ENCODE peak calls at places on chromosomes 3 and 15, in four cellular contexts. K is A549; Y is NCI-H82; D is stimulated activated CD8-positive, alpha-beta memory T cell treated with anti-CD3 and anti-CD28 coated beads, Interleukin-7, amount 100 ng/mL, for 24 hours. O is an unnamed sample.

GRCh38 chr15:25684521-25685215 is 178.5 kb downstream of the ATP10A start:
- DNase-seq in K (no peak), Y (no peak), D (no peak), O (no peak)

GRCh38 chr15:74278269-74278668 is 42.1 kb downstream of the CCDC33 start:
- DNase-seq in K (no peak), Y (no peak), D (no peak), O (no peak)

GRCh38 chr3:195717416-195717815 is 3.4 kb upstream of the MUC20 start:
- DNase-seq in K (no peak), Y (no peak), D (no peak), O (no peak)

GRCh38 chr15:64032327-64032726 is 14.0 kb downstream of the DAPK2 start:
- DNase-seq in K (no peak), Y (no peak), D (no peak), O (no peak)

GRCh38 chr3:184259878-184260570 is 1.3 kb downstream of the CAMK2N2 start:
- DNase-seq in K (peak; percentile 62), Y (peak; percentile 71), D (no peak), O (peak; percentile 97)

GRCh38 chr3:114452176-114452744 is 158.4 kb downstream of the TIGIT start:
- DNase-seq in K (no peak), Y (no peak), D (no peak), O (no peak)

GRCh38 chr3:105715372-105715771 is 153.4 kb downstream of the CBLB start:
- DNase-seq in K (no peak), Y (no peak), D (no peak), O (no peak)

GRCh38 chr15:99981839-99982658 is 248.8 kb upstream of the LYSMD4 start:
- DNase-seq in K (no peak), Y (no peak), D (no peak), O (no peak)

GRCh38 chr3:12159227-12159601 is 502 bp upstream of the TIMP4 start:
- DNase-seq in K (no peak), Y (no peak), D (no peak), O (no peak)

GRCh38 chr3:44555753-44556152 is 760 bp downstream of the ZKSCAN7 start:
- DNase-seq in K (no peak), Y (no peak), D (no peak), O (no peak)

GRCh38 chr15:68439506-68439905 is 7.5 kb upstream of the ITGA11 start:
- DNase-seq in K (no peak), Y (no peak), D (no peak), O (no peak)

GRCh38 chr3:194042947-194043346 is 93.0 kb upstream of the HES1 start:
- DNase-seq in K (no peak), Y (no peak), D (no peak), O (no peak)

GRCh38 chr15:76973362-76973743 is 21.6 kb upstream of the PSTPIP1 start:
- DNase-seq in K (no peak), Y (peak; percentile 79), D (peak; percentile 50), O (peak; percentile 29)

GRCh38 chr3:7536921-7537320 is 676.0 kb downstream of the GRM7 start:
- DNase-seq in K (no peak), Y (no peak), D (no peak), O (no peak)

GRCh38 chr3:8494332-8494731 is 7.3 kb upstream of the LMCD1 start:
- DNase-seq in K (no peak), Y (no peak), D (no peak), O (no peak)